ENCODE peak calls at places on chromosomes 12 and 14, in five cellular contexts. One of them, this sample, is unnamed. For H3K4me1, the result is how much of the 10 kb centered on the place peaks cover.

GRCh38 chr14:58249611-58250010 is 5.0 kb downstream of the PSMA3 start:
- DNase-seq in heart left ventricle: no peak
- DNase-seq in adrenal gland: no peak
- DNase-seq in sigmoid colon: no peak
- DNase-seq in spleen: no peak
- DNase-seq in this sample: no peak

GRCh38 chr12:77124767-77125166 is 59.4 kb upstream of the E2F7 start:
- DNase-seq in spleen: no peak
- DNase-seq in sigmoid colon: no peak
- DNase-seq in heart left ventricle: no peak
- DNase-seq in adrenal gland: no peak
- DNase-seq in this sample: no peak

GRCh38 chr14:69685716-69686115 is 74.3 kb downstream of the SUSD6 start:
- DNase-seq in adrenal gland: peak
- DNase-seq in sigmoid colon: peak
- DNase-seq in heart left ventricle: peak
- DNase-seq in spleen: no peak
- DNase-seq in this sample: peak

GRCh38 chr12:18443768-18444437 is 182.6 kb downstream of the PIK3C2G start:
- DNase-seq in heart left ventricle: no peak
- DNase-seq in spleen: no peak
- DNase-seq in adrenal gland: no peak
- DNase-seq in sigmoid colon: no peak
- DNase-seq in this sample: no peak

GRCh38 chr14:46819117-46819516 is 167.5 kb upstream of the RPL10L start:
- DNase-seq in heart left ventricle: peak
- DNase-seq in spleen: peak
- DNase-seq in adrenal gland: no peak
- DNase-seq in sigmoid colon: no peak
- DNase-seq in this sample: no peak

GRCh38 chr12:96419576-96420254 is 19.5 kb upstream of the CDK17 start:
- DNase-seq in heart left ventricle: no peak
- DNase-seq in spleen: no peak
- DNase-seq in sigmoid colon: no peak
- DNase-seq in adrenal gland: no peak
- DNase-seq in this sample: no peak

GRCh38 chr12:79936670-79937069 is 1.8 kb upstream of the PPP1R12A start:
- DNase-seq in adrenal gland: no peak
- DNase-seq in sigmoid colon: no peak
- DNase-seq in heart left ventricle: no peak
- DNase-seq in spleen: no peak
- DNase-seq in this sample: no peak

GRCh38 chr14:104746071-104746545 is 6.8 kb upstream of the SIVA1 start:
- DNase-seq in sigmoid colon: no peak
- DNase-seq in adrenal gland: no peak
- DNase-seq in heart left ventricle: peak
- DNase-seq in spleen: peak
- DNase-seq in this sample: no peak

GRCh38 chr12:104740668-104741067 is 217.4 kb downstream of the SLC41A2 start:
- DNase-seq in adrenal gland: peak
- DNase-seq in spleen: peak
- DNase-seq in sigmoid colon: no peak
- DNase-seq in heart left ventricle: no peak
- DNase-seq in this sample: no peak

GRCh38 chr14:85156319-85156718 is 373.6 kb upstream of the FLRT2 start:
- DNase-seq in adrenal gland: no peak
- DNase-seq in heart left ventricle: no peak
- DNase-seq in sigmoid colon: no peak
- DNase-seq in spleen: no peak
- DNase-seq in this sample: no peak

GRCh38 chr12:59780605-59781135 is 184.8 kb downstream of the SLC16A7 start:
- DNase-seq in adrenal gland: no peak
- DNase-seq in heart left ventricle: no peak
- DNase-seq in sigmoid colon: no peak
- DNase-seq in spleen: no peak
- DNase-seq in this sample: no peak

GRCh38 chr14:49720744-49721143 is 27.8 kb downstream of the KLHDC1 start:
- DNase-seq in spleen: no peak
- DNase-seq in heart left ventricle: no peak
- DNase-seq in sigmoid colon: no peak
- DNase-seq in adrenal gland: no peak
- DNase-seq in this sample: no peak

GRCh38 chr14:92353447-92353846 is 30.5 kb downstream of the SLC24A4 start:
- DNase-seq in spleen: no peak
- DNase-seq in adrenal gland: no peak
- DNase-seq in sigmoid colon: no peak
- DNase-seq in heart left ventricle: no peak
- DNase-seq in this sample: no peak

GRCh38 chr14:61872452-61872851 is 110.2 kb downstream of the SNAPC1 start:
- DNase-seq in sigmoid colon: no peak
- DNase-seq in spleen: no peak
- DNase-seq in adrenal gland: no peak
- DNase-seq in heart left ventricle: no peak
- DNase-seq in this sample: no peak

GRCh38 chr14:61875483-61875882 is 113.3 kb downstream of the SNAPC1 start:
- DNase-seq in heart left ventricle: no peak
- DNase-seq in adrenal gland: no peak
- DNase-seq in sigmoid colon: no peak
- DNase-seq in spleen: no peak
- DNase-seq in this sample: no peak

GRCh38 chr14:61877050-61877390 is 114.8 kb downstream of the SNAPC1 start:
- DNase-seq in sigmoid colon: no peak
- DNase-seq in adrenal gland: no peak
- DNase-seq in heart left ventricle: no peak
- DNase-seq in spleen: no peak
- DNase-seq in this sample: no peak

GRCh38 chr14:61876362-61877049 is 114.3 kb downstream of the SNAPC1 start:
- DNase-seq in adrenal gland: no peak
- DNase-seq in spleen: no peak
- DNase-seq in heart left ventricle: no peak
- DNase-seq in sigmoid colon: no peak
- DNase-seq in this sample: no peak

GRCh38 chr14:61877768-61878167 is 115.5 kb downstream of the SNAPC1 start:
- DNase-seq in adrenal gland: no peak
- DNase-seq in heart left ventricle: no peak
- DNase-seq in sigmoid colon: no peak
- DNase-seq in spleen: no peak
- DNase-seq in this sample: no peak
- TF ChIP-seq POLR2A in adrenal gland: no peak
- TF ChIP-seq POLR2A in heart left ventricle: no peak
- TF ChIP-seq POLR2A in sigmoid colon: no peak
- TF ChIP-seq POLR2A in spleen: no peak
- TF ChIP-seq POLR2A in this sample: no peak

DNA sequence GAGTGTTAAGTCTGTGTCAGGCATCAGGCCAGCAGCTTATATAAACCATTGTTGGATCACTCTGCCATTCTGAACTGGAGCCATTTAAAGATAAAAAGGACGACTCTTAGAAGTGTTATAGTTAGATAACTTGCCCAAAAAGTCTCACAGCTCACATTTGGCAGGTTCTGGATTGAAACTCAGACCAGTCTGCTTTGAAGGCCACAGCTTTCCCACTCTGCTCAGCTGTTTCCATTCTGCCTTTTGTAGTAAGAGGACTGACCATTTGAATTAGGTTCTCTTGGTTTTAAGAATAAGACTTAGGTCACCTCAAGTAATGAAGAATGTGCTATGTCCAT is 197.3 kb upstream of the AMIGO2 start:
- DNase-seq in spleen: no peak
- DNase-seq in adrenal gland: peak
- DNase-seq in heart left ventricle: no peak
- DNase-seq in sigmoid colon: peak
- DNase-seq in this sample: no peak
- H3K4me1 ChIP-seq in spleen: under half
- H3K4me1 ChIP-seq in adrenal gland: under half
- H3K4me1 ChIP-seq in heart left ventricle: under half
- H3K4me1 ChIP-seq in sigmoid colon: under half
- H3K4me1 ChIP-seq in this sample: under half

GRCh38 chr12:6534158-6534913 is at the start of gene GAPDH:
- DNase-seq in adrenal gland: peak
- DNase-seq in heart left ventricle: peak
- DNase-seq in spleen: peak
- DNase-seq in sigmoid colon: peak
- DNase-seq in this sample: peak

GRCh38 chr12:6530576-6531260 is 3.6 kb upstream of the GAPDH start:
- DNase-seq in heart left ventricle: no peak
- DNase-seq in spleen: no peak
- DNase-seq in sigmoid colon: no peak
- DNase-seq in adrenal gland: no peak
- DNase-seq in this sample: no peak

GRCh38 chr12:6532927-6533652 is 1.2 kb upstream of the GAPDH start:
- DNase-seq in spleen: peak
- DNase-seq in sigmoid colon: peak
- DNase-seq in adrenal gland: peak
- DNase-seq in heart left ventricle: peak
- DNase-seq in this sample: peak

GRCh38 chr12:6533653-6534157 is 612 bp upstream of the GAPDH start:
- DNase-seq in heart left ventricle: peak
- DNase-seq in sigmoid colon: peak
- DNase-seq in adrenal gland: peak
- DNase-seq in spleen: peak
- DNase-seq in this sample: no peak

DNA sequence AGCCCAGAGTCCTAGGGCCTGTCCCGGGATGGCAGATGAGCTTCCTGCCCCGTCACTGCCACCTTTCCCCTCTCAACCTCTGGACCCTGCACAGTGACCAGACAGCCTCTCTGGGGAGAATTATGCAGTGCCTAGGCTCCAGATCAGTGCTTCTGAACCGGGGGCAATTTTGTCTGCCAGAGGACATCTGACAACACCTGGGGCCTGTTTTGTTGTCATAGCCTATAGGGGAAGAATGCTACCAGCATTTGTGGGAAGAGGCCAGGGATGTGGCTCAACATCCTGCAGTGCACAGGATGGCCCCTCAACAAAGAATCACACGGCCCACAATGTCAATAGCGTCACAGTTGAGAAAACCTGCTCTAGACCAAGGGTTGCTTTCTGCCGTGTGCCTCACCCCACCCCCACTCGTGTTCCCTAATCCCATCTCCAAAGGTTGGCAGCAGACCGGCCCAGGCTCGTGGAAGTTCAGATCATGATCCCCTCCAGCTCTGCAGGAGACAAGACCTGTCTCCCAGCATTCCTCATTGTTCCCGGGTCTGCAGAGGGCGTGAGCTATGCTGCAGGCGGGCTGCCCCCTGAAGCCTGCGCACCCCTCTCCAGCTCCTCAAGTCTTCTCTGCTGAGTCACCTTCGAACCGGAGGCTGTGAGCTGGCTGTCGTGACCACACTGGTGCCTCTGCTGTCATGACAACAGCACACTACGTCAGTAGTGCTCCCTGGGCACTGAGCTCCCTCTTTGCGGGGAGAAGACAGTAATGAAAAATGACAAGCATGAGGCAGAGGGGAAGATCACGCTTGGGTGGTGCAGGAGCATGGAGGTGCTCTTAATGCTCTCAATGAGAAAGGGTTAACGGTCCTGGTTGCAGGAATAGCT is 2.0 kb upstream of the GAPDH start:
- DNase-seq in heart left ventricle: no peak
- DNase-seq in spleen: peak
- DNase-seq in adrenal gland: peak
- DNase-seq in sigmoid colon: peak
- DNase-seq in this sample: no peak
- TF ChIP-seq POLR2A in heart left ventricle: no peak
- TF ChIP-seq POLR2A in spleen: no peak
- TF ChIP-seq POLR2A in adrenal gland: no peak
- TF ChIP-seq POLR2A in sigmoid colon: no peak
- TF ChIP-seq POLR2A in this sample: no peak

DNA sequence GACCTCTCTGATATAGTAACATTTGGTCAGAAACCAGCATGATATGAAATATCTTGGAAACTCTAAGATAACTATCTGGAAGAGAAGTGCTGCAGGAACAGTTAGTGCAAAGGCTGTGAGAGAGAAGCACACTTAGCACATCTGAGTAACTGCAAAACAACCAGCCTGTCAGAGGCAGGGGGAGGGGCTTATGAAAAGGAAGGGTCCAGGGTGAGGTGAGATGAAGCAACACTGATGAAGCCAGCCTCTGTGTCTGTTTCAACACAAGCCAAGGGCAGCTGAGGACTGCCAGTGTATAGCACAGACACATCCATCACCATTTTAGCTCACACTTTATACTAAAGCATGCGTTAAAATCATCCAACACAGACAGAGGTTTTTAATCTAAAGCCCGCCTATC is 37.4 kb upstream of the OVCH1 start:
- DNase-seq in sigmoid colon: no peak
- DNase-seq in heart left ventricle: no peak
- DNase-seq in adrenal gland: no peak
- DNase-seq in spleen: no peak
- DNase-seq in this sample: no peak
- H3K4me1 ChIP-seq in sigmoid colon: under half
- H3K4me1 ChIP-seq in heart left ventricle: under half
- H3K4me1 ChIP-seq in adrenal gland: under half
- H3K4me1 ChIP-seq in spleen: under half
- H3K4me1 ChIP-seq in this sample: under half

DNA sequence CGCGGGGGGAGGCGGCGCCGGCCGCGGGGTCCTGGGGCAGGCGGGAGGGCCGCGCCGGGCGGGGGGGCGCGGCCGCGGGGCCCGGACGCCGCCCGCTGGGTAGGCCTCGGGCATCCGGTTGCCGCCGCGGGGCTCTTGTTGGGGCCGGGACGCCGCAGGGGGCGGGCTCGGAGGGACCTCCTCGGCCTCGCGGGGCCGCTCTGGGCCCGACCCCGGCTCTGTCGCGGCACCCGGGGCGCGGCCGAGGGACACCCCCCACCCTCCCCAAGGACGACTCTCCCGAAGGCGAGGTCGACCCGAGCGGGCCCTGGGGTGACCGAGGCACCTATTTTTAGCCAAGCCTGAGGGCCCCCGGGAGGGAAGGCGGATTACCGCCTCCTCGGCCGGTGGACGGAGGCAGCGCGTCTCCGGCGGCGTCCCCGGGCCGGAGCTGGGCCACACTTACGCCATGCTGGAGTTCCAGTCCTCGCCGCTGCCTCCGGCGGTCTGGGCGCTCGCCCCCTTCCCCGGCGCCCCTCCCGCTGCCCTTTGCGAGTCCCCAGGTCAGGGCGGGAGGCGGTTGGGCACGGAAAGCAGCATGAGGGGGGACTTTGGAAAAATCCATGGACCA is 499 bp downstream of the KTN1 start:
- DNase-seq in spleen: peak
- DNase-seq in heart left ventricle: peak
- DNase-seq in adrenal gland: peak
- DNase-seq in sigmoid colon: peak
- DNase-seq in this sample: no peak
- TF ChIP-seq POLR2A in spleen: no peak
- TF ChIP-seq POLR2A in heart left ventricle: no peak
- TF ChIP-seq POLR2A in adrenal gland: no peak
- TF ChIP-seq POLR2A in sigmoid colon: no peak
- TF ChIP-seq POLR2A in this sample: no peak

GRCh38 chr12:42235426-42235825 is 2.6 kb downstream of the YAF2 start:
- DNase-seq in adrenal gland: no peak
- DNase-seq in heart left ventricle: no peak
- DNase-seq in spleen: no peak
- DNase-seq in sigmoid colon: no peak
- DNase-seq in this sample: no peak

GRCh38 chr12:42236017-42236416 is 2.0 kb downstream of the YAF2 start:
- DNase-seq in sigmoid colon: no peak
- DNase-seq in heart left ventricle: no peak
- DNase-seq in spleen: no peak
- DNase-seq in adrenal gland: no peak
- DNase-seq in this sample: no peak

GRCh38 chr12:42237853-42238239 is 202 bp downstream of the YAF2 start:
- DNase-seq in heart left ventricle: no peak
- DNase-seq in spleen: no peak
- DNase-seq in sigmoid colon: no peak
- DNase-seq in adrenal gland: no peak
- DNase-seq in this sample: no peak

GRCh38 chr12:42238240-42239140 is at the start of gene YAF2:
- DNase-seq in heart left ventricle: peak
- DNase-seq in adrenal gland: peak
- DNase-seq in sigmoid colon: peak
- DNase-seq in spleen: peak
- DNase-seq in this sample: peak

GRCh38 chr12:42237052-42237852 is 796 bp downstream of the YAF2 start:
- DNase-seq in heart left ventricle: peak
- DNase-seq in spleen: peak
- DNase-seq in adrenal gland: peak
- DNase-seq in sigmoid colon: peak
- DNase-seq in this sample: peak
- H3K4me1 ChIP-seq in heart left ventricle: under half
- H3K4me1 ChIP-seq in spleen: under half
- H3K4me1 ChIP-seq in adrenal gland: under half
- H3K4me1 ChIP-seq in sigmoid colon: under half
- H3K4me1 ChIP-seq in this sample: under half